ENCODE peak calls at places on chromosome 3, in five cellular contexts. F, I, L, Z and E are unnamed samples.

GRCh38 chr3:119331661-119332060 is 37.5 kb downstream of the ARHGAP31 start:
- DNase-seq in F (no peak), I (no peak), L (no peak), Z (no peak), E (peak; percentile 29)

GRCh38 chr3:153169793-153170386 is 7.9 kb downstream of the RAP2B start:
- DNase-seq in F (no peak), I (no peak), L (no peak), Z (no peak), E (no peak)

GRCh38 chr3:174863488-174863887 is 4.4 kb downstream of the NAALADL2 start:
- DNase-seq in F (no peak), I (no peak), L (no peak), Z (no peak), E (no peak)

GRCh38 chr3:129658156-129658843 is 51.8 kb upstream of the PLXND1 start:
- DNase-seq in F (no peak), I (no peak), L (no peak), Z (no peak), E (no peak)

GRCh38 chr3:168249048-168249538 is 153.4 kb upstream of the GOLIM4 start:
- DNase-seq in F (no peak), I (no peak), L (no peak), Z (peak; percentile 22), E (peak; percentile 11)

GRCh38 chr3:184227481-184227935 is 1.9 kb upstream of the VWA5B2 start:
- DNase-seq in F (peak; percentile 56), I (no peak), L (no peak), Z (no peak), E (peak; percentile 33)

GRCh38 chr3:55333923-55334322 is 153.2 kb downstream of the WNT5A start:
- DNase-seq in F (no peak), I (no peak), L (no peak), Z (peak; percentile 44), E (peak; percentile 32)

GRCh38 chr3:23602895-23603443 is 202.8 kb upstream of the UBE2E1 start:
- DNase-seq in F (no peak), I (no peak), L (no peak), Z (no peak), E (no peak)

GRCh38 chr3:194395767-194396527 is 3.1 kb downstream of the GP5 start:
- DNase-seq in F (no peak), I (no peak), L (no peak), Z (no peak), E (no peak)

GRCh38 chr3:4045756-4046155 is 246.5 kb downstream of the LRRN1 start:
- DNase-seq in F (no peak), I (no peak), L (no peak), Z (no peak), E (no peak)

GRCh38 chr3:152183473-152183872 is 85.3 kb upstream of the MBNL1 start:
- DNase-seq in F (peak; percentile 48), I (peak; percentile 21), L (peak; percentile 38), Z (peak; percentile 43), E (peak; percentile 55)

GRCh38 chr3:133996251-133996661 is 33.5 kb downstream of the SLCO2A1 start:
- DNase-seq in F (no peak), I (no peak), L (no peak), Z (no peak), E (no peak)

GRCh38 chr3:106485802-106486201 is 617.0 kb upstream of the CBLB start:
- DNase-seq in F (no peak), I (no peak), L (no peak), Z (no peak), E (no peak)

GRCh38 chr3:115667175-115668065 is 44.1 kb downstream of the GAP43 start:
- DNase-seq in F (no peak), I (no peak), L (no peak), Z (no peak), E (peak; percentile 54)

GRCh38 chr3:52245322-52246263 is at the start of gene PPM1M:
- DNase-seq in F (peak; percentile 74), I (peak; percentile 31), L (no peak), Z (no peak), E (peak; percentile 30)

GRCh38 chr3:4394048-4394447 is 73.0 kb downstream of the SUMF1 start:
- DNase-seq in F (no peak), I (no peak), L (no peak), Z (peak; percentile 80), E (peak; percentile 79)

GRCh38 chr3:128360705-128361271 is 105.9 kb downstream of the DNAJB8 start:
- DNase-seq in F (peak; percentile 11), I (no peak), L (peak; percentile 11), Z (no peak), E (peak; percentile 16)

GRCh38 chr3:66376568-66376967 is 124.3 kb downstream of the LRIG1 start:
- DNase-seq in F (no peak), I (peak; percentile 72), L (no peak), Z (peak; percentile 90), E (peak; percentile 83)

GRCh38 chr3:182683335-182684257 is 109.7 kb upstream of the ATP11B start:
- DNase-seq in F (no peak), I (peak; percentile 39), L (peak; percentile 32), Z (peak; percentile 69), E (peak; percentile 79)

GRCh38 chr3:182686033-182686886 is 107.0 kb upstream of the ATP11B start:
- DNase-seq in F (no peak), I (no peak), L (no peak), Z (no peak), E (no peak)

DNA sequence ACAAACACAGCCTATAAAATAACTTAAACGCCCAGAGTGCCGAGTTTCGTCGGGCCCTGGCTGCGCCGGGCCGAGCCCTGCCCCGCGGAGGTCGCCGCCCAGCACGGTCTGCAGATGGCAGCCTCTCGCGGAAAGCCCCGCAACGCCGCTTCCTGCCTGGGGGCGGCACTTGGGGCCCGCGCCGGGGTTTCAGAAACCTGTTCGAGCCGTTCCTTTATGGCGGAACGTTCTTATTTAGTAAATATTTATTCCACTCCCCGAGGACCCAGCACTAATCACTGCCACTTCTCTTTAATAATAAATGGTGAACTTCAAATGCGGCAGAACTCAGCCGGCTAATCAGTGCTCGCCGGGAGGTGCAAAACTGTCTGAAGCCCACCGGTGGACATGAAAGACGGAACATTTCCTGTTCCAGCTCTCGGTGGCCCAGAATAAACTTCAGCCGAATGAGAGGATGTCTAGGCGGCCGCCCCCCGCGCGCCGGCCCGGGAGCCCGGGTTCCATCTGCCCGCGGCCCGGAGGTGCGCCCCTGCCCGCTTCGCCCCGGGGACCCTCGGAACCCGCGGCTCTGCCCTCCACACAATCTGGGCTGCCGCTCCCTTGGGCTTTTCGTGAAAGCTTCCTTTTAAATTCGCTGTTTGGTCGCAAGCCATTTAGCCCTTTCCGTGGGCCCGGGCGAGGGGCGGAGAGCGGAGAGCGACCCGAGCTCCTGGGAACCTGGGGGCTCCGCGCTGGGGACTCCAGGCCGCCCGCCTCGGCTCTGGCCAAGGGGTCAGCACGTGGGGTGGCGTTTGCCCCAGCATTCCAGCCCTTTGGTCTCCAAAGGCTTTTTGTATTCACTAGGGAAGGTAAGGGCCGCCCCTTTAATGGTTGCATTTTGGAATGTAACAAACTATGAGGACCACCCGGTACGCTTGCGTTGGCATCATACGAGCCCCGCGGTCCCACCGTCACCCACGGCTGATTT is 110.8 kb upstream of the ATP11B start:
- DNase-seq in F (peak; percentile 62), I (no peak), L (peak; percentile 34), Z (peak; percentile 11), E (peak; percentile 43)
- TF ChIP-seq CTCF in F (peak; percentile 30), I (no peak), L (no peak), Z (peak; percentile 38), E (peak; percentile 2)

DNA sequence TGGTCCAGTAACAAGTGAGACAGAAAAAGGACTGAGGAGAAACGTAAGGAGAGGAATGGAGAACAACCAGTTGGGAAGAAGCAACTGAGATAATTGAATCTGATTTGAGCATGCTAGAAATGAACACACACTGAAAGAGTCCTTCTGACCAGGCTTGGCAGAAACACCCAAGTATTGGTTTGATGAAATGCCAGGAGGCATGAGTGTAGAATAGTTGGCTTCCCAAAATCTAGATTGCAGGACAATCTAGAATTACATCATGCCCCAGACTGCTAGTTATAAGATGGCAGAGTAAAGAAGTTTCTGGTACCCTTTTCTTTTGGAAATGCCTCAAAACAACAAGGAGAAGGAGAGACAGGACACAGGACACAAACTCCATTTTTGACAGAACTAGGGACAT is 189.7 kb upstream of the STT3B start:
- DNase-seq in F (no peak), I (no peak), L (no peak), Z (no peak), E (peak; percentile 44)
- H3K4me3 ChIP-seq in F (no peak overlapping the region), I (no peak overlapping the region), L (no peak overlapping the region), Z (no peak overlapping the region), E (no peak overlapping the region)

GRCh38 chr3:160006282-160007163 is 17.9 kb downstream of the IL12A start:
- DNase-seq in F (no peak), I (peak; percentile 51), L (peak; percentile 38), Z (peak; percentile 69), E (peak; percentile 83)

GRCh38 chr3:160001154-160001760 is 12.6 kb downstream of the IL12A start:
- DNase-seq in F (no peak), I (no peak), L (no peak), Z (no peak), E (no peak)

GRCh38 chr3:160005004-160005403 is 16.4 kb downstream of the IL12A start:
- DNase-seq in F (no peak), I (no peak), L (no peak), Z (no peak), E (no peak)

GRCh38 chr3:160001850-160002623 is 13.4 kb downstream of the IL12A start:
- DNase-seq in F (no peak), I (no peak), L (no peak), Z (no peak), E (no peak)

GRCh38 chr3:160003520-160004128 is 15.0 kb downstream of the IL12A start:
- DNase-seq in F (peak; percentile 55), I (no peak), L (peak; percentile 62), Z (peak; percentile 43), E (peak; percentile 69)
- TF ChIP-seq CTCF in F (peak; percentile 52), I (no peak), L (peak; percentile 55), Z (peak; percentile 71), E (peak; percentile 67)

GRCh38 chr3:27730774-27731659 is 8.9 kb upstream of the EOMES start:
- DNase-seq in F (no peak), I (no peak), L (no peak), Z (no peak), E (no peak)

GRCh38 chr3:27726240-27726639 is 4.1 kb upstream of the EOMES start:
- DNase-seq in F (no peak), I (no peak), L (no peak), Z (no peak), E (no peak)

GRCh38 chr3:27729748-27730611 is 7.9 kb upstream of the EOMES start:
- DNase-seq in F (peak; percentile 63), I (no peak), L (no peak), Z (no peak), E (no peak)

GRCh38 chr3:27729325-27729724 is 7.2 kb upstream of the EOMES start:
- DNase-seq in F (no peak), I (no peak), L (no peak), Z (no peak), E (no peak)

DNA sequence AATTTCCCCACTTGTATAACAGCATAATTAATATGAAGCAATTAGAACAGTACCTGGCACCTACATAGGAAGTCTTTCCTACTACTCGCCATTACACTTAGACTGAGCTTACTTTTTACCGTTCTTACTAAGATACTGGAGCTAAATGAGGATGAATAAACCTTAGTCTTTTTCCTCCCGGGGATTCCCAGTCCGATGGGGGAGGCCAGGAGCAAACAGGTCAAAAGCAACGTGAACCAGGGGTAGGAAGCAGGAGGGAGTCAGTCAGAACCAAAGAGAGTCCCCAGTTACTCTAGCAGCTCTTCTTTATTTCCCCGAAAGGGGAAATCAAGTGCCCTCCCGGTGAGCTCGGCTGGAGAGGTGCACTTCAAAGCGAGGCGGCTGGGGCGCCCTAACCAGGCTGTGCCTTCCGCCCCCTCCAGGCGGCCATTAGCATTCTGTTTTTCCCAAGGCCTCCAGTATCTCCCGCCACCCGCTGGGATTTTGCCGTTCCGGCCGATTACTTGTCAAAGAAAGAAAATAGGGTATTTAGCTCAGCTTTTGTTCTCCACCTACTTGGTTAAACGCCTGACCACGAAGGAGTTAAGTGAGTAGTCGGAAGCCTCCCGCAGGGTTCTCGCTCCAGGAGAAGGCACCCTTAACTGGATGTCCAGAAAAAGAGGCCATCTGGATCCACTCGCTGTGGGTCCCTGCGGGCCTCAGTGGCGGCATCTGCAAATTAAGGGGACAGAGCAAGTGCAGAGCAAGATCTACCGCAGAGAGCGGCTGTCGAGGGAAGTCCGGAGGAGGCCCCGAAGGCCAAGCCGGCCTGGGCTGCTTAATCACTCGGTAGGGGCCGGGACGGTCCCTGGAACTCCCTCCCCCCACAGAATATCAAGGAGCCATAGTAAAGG is 6.3 kb upstream of the EOMES start:
- DNase-seq in F (no peak), I (no peak), L (no peak), Z (no peak), E (peak; percentile 21)
- H3K4me3 ChIP-seq in F (no peak overlapping the region), I (no peak overlapping the region), L (no peak overlapping the region), Z (no peak overlapping the region), E (no peak overlapping the region)